ENCODE peak calls at places on chromosome 13, in six cellular contexts. One of them, this sample, is unnamed.

GRCh38 chr13:34246511-34246910 is 428.6 kb downstream of the RFC3 start:
- DNase-seq in AG04449: no peak
- DNase-seq in AG04450: no peak
- DNase-seq in left ventricle myocardium inferior: no peak
- DNase-seq in thoracic aorta: no peak
- DNase-seq in B cell: no peak
- DNase-seq in this sample: no peak

GRCh38 chr13:87656311-87656710 is 14.9 kb upstream of the SLITRK5 start:
- DNase-seq in AG04449: no peak
- DNase-seq in thoracic aorta: no peak
- DNase-seq in left ventricle myocardium inferior: no peak
- DNase-seq in AG04450: no peak
- DNase-seq in B cell: no peak
- DNase-seq in this sample: no peak

GRCh38 chr13:33125821-33126570 is 109.8 kb downstream of the KL start:
- DNase-seq in left ventricle myocardium inferior: peak; percentile 61
- DNase-seq in B cell: no peak
- DNase-seq in AG04450: peak; percentile 87
- DNase-seq in AG04449: peak; percentile 87
- DNase-seq in thoracic aorta: peak; percentile 30
- DNase-seq in this sample: no peak

GRCh38 chr13:36051082-36051481 is 80.1 kb downstream of the DCLK1 start:
- DNase-seq in thoracic aorta: no peak
- DNase-seq in AG04450: no peak
- DNase-seq in AG04449: no peak
- DNase-seq in left ventricle myocardium inferior: no peak
- DNase-seq in B cell: no peak
- DNase-seq in this sample: no peak

GRCh38 chr13:90800082-90800746 is 547.3 kb upstream of the MIR17HG start:
- DNase-seq in thoracic aorta: no peak
- DNase-seq in AG04450: no peak
- DNase-seq in AG04449: no peak
- DNase-seq in left ventricle myocardium inferior: peak; percentile 77
- DNase-seq in B cell: no peak
- DNase-seq in this sample: no peak

GRCh38 chr13:50693755-50694154 is 149.7 kb downstream of the DLEU7 start:
- DNase-seq in AG04449: peak; percentile 33
- DNase-seq in AG04450: no peak
- DNase-seq in left ventricle myocardium inferior: peak; percentile 65
- DNase-seq in B cell: no peak
- DNase-seq in thoracic aorta: no peak
- DNase-seq in this sample: no peak

GRCh38 chr13:114315074-114315785 is 927 bp downstream of the CHAMP1 start:
- DNase-seq in AG04449: no peak
- DNase-seq in B cell: peak; percentile 40
- DNase-seq in left ventricle myocardium inferior: no peak
- DNase-seq in AG04450: no peak
- DNase-seq in thoracic aorta: no peak
- DNase-seq in this sample: peak; percentile 28

GRCh38 chr13:83312194-83312593 is 570.1 kb downstream of the SLITRK1 start:
- DNase-seq in AG04450: no peak
- DNase-seq in thoracic aorta: no peak
- DNase-seq in left ventricle myocardium inferior: no peak
- DNase-seq in B cell: no peak
- DNase-seq in AG04449: no peak
- DNase-seq in this sample: no peak

GRCh38 chr13:74758188-74758587 is 624.0 kb upstream of the KLF12 start:
- DNase-seq in AG04449: no peak
- DNase-seq in AG04450: no peak
- DNase-seq in B cell: no peak
- DNase-seq in thoracic aorta: no peak
- DNase-seq in left ventricle myocardium inferior: no peak
- DNase-seq in this sample: no peak

GRCh38 chr13:113566227-113566561 is 18.4 kb upstream of the TFDP1 start:
- DNase-seq in left ventricle myocardium inferior: no peak
- DNase-seq in AG04449: no peak
- DNase-seq in thoracic aorta: no peak
- DNase-seq in AG04450: no peak
- DNase-seq in B cell: no peak
- DNase-seq in this sample: no peak

GRCh38 chr13:112783135-112783945 is 93.5 kb downstream of the ATP11A start:
- DNase-seq in left ventricle myocardium inferior: no peak
- DNase-seq in B cell: no peak
- DNase-seq in AG04449: no peak
- DNase-seq in thoracic aorta: no peak
- DNase-seq in AG04450: peak; percentile 47
- DNase-seq in this sample: no peak

GRCh38 chr13:73618275-73618865 is 515.8 kb downstream of the KLF12 start:
- DNase-seq in B cell: no peak
- DNase-seq in AG04450: no peak
- DNase-seq in left ventricle myocardium inferior: no peak
- DNase-seq in AG04449: no peak
- DNase-seq in thoracic aorta: no peak
- DNase-seq in this sample: no peak

GRCh38 chr13:98717256-98717655 is 35.2 kb downstream of the SLC15A1 start:
- DNase-seq in AG04449: no peak
- DNase-seq in thoracic aorta: no peak
- DNase-seq in AG04450: no peak
- DNase-seq in B cell: no peak
- DNase-seq in left ventricle myocardium inferior: no peak
- DNase-seq in this sample: no peak

GRCh38 chr13:82963466-82963865 is 918.8 kb downstream of the SLITRK1 start:
- DNase-seq in B cell: no peak
- DNase-seq in left ventricle myocardium inferior: no peak
- DNase-seq in thoracic aorta: no peak
- DNase-seq in AG04450: no peak
- DNase-seq in AG04449: no peak
- DNase-seq in this sample: no peak

GRCh38 chr13:48178126-48178525 is 54.9 kb upstream of the ITM2B start:
- DNase-seq in AG04450: no peak
- DNase-seq in left ventricle myocardium inferior: no peak
- DNase-seq in B cell: no peak
- DNase-seq in AG04449: no peak
- DNase-seq in thoracic aorta: no peak
- DNase-seq in this sample: no peak

GRCh38 chr13:105165449-105166125 is 1369.9 kb downstream of the EFNB2 start:
- DNase-seq in AG04450: no peak
- DNase-seq in thoracic aorta: no peak
- DNase-seq in left ventricle myocardium inferior: no peak
- DNase-seq in B cell: no peak
- DNase-seq in AG04449: no peak
- DNase-seq in this sample: no peak

GRCh38 chr13:20462533-20462915 is 63.1 kb downstream of the CRYL1 start:
- DNase-seq in AG04450: no peak
- DNase-seq in AG04449: no peak
- DNase-seq in B cell: no peak
- DNase-seq in thoracic aorta: no peak
- DNase-seq in left ventricle myocardium inferior: no peak
- DNase-seq in this sample: no peak

GRCh38 chr13:37657134-37657533 is 58.6 kb upstream of the POSTN start:
- DNase-seq in AG04450: no peak
- DNase-seq in B cell: no peak
- DNase-seq in thoracic aorta: no peak
- DNase-seq in left ventricle myocardium inferior: no peak
- DNase-seq in AG04449: no peak
- DNase-seq in this sample: no peak

GRCh38 chr13:91203430-91203829 is 144.1 kb upstream of the MIR17HG start:
- DNase-seq in left ventricle myocardium inferior: no peak
- DNase-seq in thoracic aorta: no peak
- DNase-seq in AG04450: no peak
- DNase-seq in B cell: no peak
- DNase-seq in AG04449: no peak
- DNase-seq in this sample: no peak

GRCh38 chr13:53250272-53250875 is 221.8 kb downstream of the OLFM4 start:
- DNase-seq in AG04449: peak; percentile 34
- DNase-seq in left ventricle myocardium inferior: no peak
- DNase-seq in B cell: no peak
- DNase-seq in thoracic aorta: no peak
- DNase-seq in AG04450: peak; percentile 32
- DNase-seq in this sample: peak; percentile 16

GRCh38 chr13:28138756-28139470 is 568 bp downstream of the PAN3 start:
- DNase-seq in B cell: peak; percentile 82
- DNase-seq in AG04450: peak; percentile 85
- DNase-seq in AG04449: peak; percentile 64
- DNase-seq in left ventricle myocardium inferior: peak; percentile 83
- DNase-seq in thoracic aorta: peak; percentile 62
- DNase-seq in this sample: peak; percentile 96

GRCh38 chr13:29484236-29484635 is 111.3 kb downstream of the SLC7A1 start:
- DNase-seq in left ventricle myocardium inferior: no peak
- DNase-seq in B cell: no peak
- DNase-seq in AG04449: no peak
- DNase-seq in AG04450: no peak
- DNase-seq in thoracic aorta: no peak
- DNase-seq in this sample: no peak

GRCh38 chr13:40682449-40683240 is 16.2 kb upstream of the FOXO1 start:
- DNase-seq in thoracic aorta: no peak
- DNase-seq in B cell: no peak
- DNase-seq in left ventricle myocardium inferior: no peak
- DNase-seq in AG04449: no peak
- DNase-seq in AG04450: no peak
- DNase-seq in this sample: no peak
- TF ChIP-seq CTCF in thoracic aorta: peak; percentile 71
- TF ChIP-seq CTCF in B cell: peak; percentile 91
- TF ChIP-seq CTCF in left ventricle myocardium inferior: peak; percentile 72
- TF ChIP-seq CTCF in AG04449: peak; percentile 1
- TF ChIP-seq CTCF in AG04450: peak; percentile 53
- TF ChIP-seq CTCF in this sample: peak; percentile 78

DNA sequence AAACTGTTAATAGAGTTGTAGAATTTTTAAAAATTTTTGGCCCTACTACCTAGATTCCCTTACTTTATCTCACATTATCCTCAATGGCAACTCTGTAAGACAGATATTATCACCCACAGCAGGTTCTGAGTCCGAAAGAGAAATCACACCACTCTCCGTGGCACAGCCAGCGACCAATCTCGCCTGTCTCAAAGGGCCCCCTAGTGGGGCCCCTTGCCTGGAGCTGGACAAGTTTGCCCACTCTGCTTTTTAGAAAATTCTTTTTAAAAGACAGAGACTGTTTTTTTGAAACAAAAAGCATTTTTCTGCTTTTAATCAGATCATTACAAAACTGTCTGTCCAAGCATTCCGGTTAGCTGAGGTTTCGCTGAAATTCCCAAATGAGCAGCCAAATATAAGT is 21.7 kb downstream of the PHF11 start:
- DNase-seq in AG04450: no peak
- DNase-seq in left ventricle myocardium inferior: no peak
- DNase-seq in B cell: no peak
- DNase-seq in AG04449: no peak
- DNase-seq in thoracic aorta: no peak
- DNase-seq in this sample: no peak
- TF ChIP-seq CTCF in AG04450: peak; percentile 47
- TF ChIP-seq CTCF in left ventricle myocardium inferior: peak; percentile 45
- TF ChIP-seq CTCF in B cell: no peak
- TF ChIP-seq CTCF in AG04449: no peak
- TF ChIP-seq CTCF in thoracic aorta: no peak
- TF ChIP-seq CTCF in this sample: no peak

DNA sequence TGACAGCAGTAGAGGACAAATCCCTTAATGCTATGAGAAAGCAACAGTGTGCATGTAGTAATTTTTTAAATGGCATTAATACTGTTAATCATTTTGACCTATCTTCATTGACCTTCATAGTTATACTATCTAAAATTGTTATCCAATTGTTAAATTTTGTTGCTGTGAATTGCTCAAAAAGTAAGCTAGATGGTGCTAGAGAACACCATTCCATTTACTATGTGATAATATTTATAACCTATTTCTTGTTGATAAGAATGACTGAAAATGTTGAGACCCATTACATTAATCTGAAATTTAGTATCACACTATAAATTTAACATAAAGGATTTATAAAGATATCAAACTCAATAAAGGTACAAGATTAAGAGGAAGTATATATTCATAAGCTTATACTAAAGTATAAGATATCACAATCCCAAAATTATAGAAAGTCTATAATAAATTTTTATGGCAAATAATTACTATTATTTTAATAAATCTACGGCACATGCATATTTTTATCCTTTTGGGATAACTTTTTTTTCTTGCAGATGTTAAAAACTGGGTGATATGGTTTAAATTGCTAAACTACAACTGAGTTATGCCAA is 1573.3 kb downstream of the PCDH9 start:
- DNase-seq in thoracic aorta: no peak
- DNase-seq in B cell: no peak
- DNase-seq in left ventricle myocardium inferior: no peak
- DNase-seq in AG04450: no peak
- DNase-seq in AG04449: no peak
- DNase-seq in this sample: no peak
- TF ChIP-seq CTCF in thoracic aorta: peak; percentile 38
- TF ChIP-seq CTCF in B cell: no peak
- TF ChIP-seq CTCF in left ventricle myocardium inferior: peak; percentile 63
- TF ChIP-seq CTCF in AG04450: peak; percentile 67
- TF ChIP-seq CTCF in AG04449: peak; percentile 32
- TF ChIP-seq CTCF in this sample: no peak

GRCh38 chr13:107680115-107680514 is 535.2 kb downstream of the LIG4 start:
- DNase-seq in B cell: no peak
- DNase-seq in thoracic aorta: no peak
- DNase-seq in AG04449: no peak
- DNase-seq in left ventricle myocardium inferior: no peak
- DNase-seq in AG04450: no peak
- DNase-seq in this sample: no peak

GRCh38 chr13:107675847-107676550 is 539.3 kb downstream of the LIG4 start:
- DNase-seq in B cell: no peak
- DNase-seq in AG04449: no peak
- DNase-seq in left ventricle myocardium inferior: no peak
- DNase-seq in thoracic aorta: no peak
- DNase-seq in AG04450: no peak
- DNase-seq in this sample: no peak

GRCh38 chr13:107681611-107682010 is 533.7 kb downstream of the LIG4 start:
- DNase-seq in thoracic aorta: no peak
- DNase-seq in AG04449: no peak
- DNase-seq in left ventricle myocardium inferior: no peak
- DNase-seq in B cell: no peak
- DNase-seq in AG04450: no peak
- DNase-seq in this sample: no peak

GRCh38 chr13:107678075-107678689 is 537.2 kb downstream of the LIG4 start:
- DNase-seq in B cell: no peak
- DNase-seq in AG04450: peak; percentile 4
- DNase-seq in thoracic aorta: no peak
- DNase-seq in AG04449: no peak
- DNase-seq in left ventricle myocardium inferior: no peak
- DNase-seq in this sample: no peak
- TF ChIP-seq CTCF in B cell: no peak
- TF ChIP-seq CTCF in AG04450: peak; percentile 61
- TF ChIP-seq CTCF in thoracic aorta: no peak
- TF ChIP-seq CTCF in AG04449: no peak
- TF ChIP-seq CTCF in left ventricle myocardium inferior: no peak
- TF ChIP-seq CTCF in this sample: no peak

This sample was measured in activated CD8-positive, alpha-beta T cell treated with anti-CD3 and anti-CD28 coated beads for 36 hours.